ENCODE peak calls at places on chromosomes 4 and X, in eight cellular contexts. U is tibial nerve, A is sigmoid colon, J is HCT116, E is heart left ventricle, D is IMR-90, R is Peyer's patch, G is suprapubic skin. Q is an unnamed sample.

GRCh38 chrX:50495616-50496015 is 25.0 kb upstream of the DGKK start:
- DNase-seq in U (no peak), A (no peak), J (no peak), E (no peak), D (no peak), R (no peak), G (no peak), Q (no peak)

GRCh38 chr4:26088433-26088928 is 174.5 kb downstream of the SMIM20 start:
- DNase-seq in U (peak; percentile 35), A (no peak), J (no peak), E (no peak), D (peak; percentile 78), R (no peak), G (no peak), Q (no peak)

GRCh38 chr4:1379351-1379781 is 26.9 kb downstream of the NKX1-1 start:
- DNase-seq in U (no peak), A (peak; percentile 37), J (no peak), E (no peak), D (no peak), R (no peak), G (no peak), Q (peak; percentile 63)

GRCh38 chr4:7101692-7102515 is 34.0 kb upstream of the GRPEL1 start:
- DNase-seq in U (peak; percentile 57), A (peak; percentile 88), J (peak; percentile 46), E (peak; percentile 70), D (peak; percentile 60), R (peak; percentile 88), G (peak; percentile 84), Q (peak; percentile 90)

GRCh38 chrX:9153299-9153698 is 119.4 kb upstream of the FAM9B start:
- DNase-seq in U (no peak), A (no peak), J (no peak), E (no peak), D (peak; percentile 65), R (no peak), G (no peak), Q (no peak)

GRCh38 chrX:69046996-69047490 is 118.2 kb downstream of the PJA1 start:
- DNase-seq in U (no peak), A (no peak), J (no peak), E (no peak), D (no peak), R (no peak), G (peak; percentile 38), Q (no peak)

GRCh38 chr4:78512357-78512920 is 39.1 kb upstream of the ANXA3 start:
- DNase-seq in U (no peak), A (no peak), J (no peak), E (no peak), D (peak; percentile 10), R (peak; percentile 63), G (no peak), Q (no peak)

GRCh38 chrX:32687379-32687778 is 524.0 kb downstream of the DMD start:
- DNase-seq in U (no peak), A (no peak), J (no peak), E (peak; percentile 6), D (no peak), R (no peak), G (no peak), Q (no peak)

GRCh38 chr4:17313194-17313593 is 198.7 kb downstream of the QDPR start:
- DNase-seq in U (no peak), A (no peak), J (no peak), E (no peak), D (no peak), R (no peak), G (no peak), Q (no peak)

GRCh38 chrX:15812212-15812938 is 22.1 kb downstream of the ZRSR2 start:
- DNase-seq in U (no peak), A (no peak), J (no peak), E (no peak), D (no peak), R (no peak), G (no peak), Q (no peak)
- H3K4me3 ChIP-seq in U (no peak overlapping the region), A (no peak overlapping the region), J (no peak overlapping the region), E (no peak overlapping the region), D (no peak overlapping the region), R (no peak overlapping the region), G (no peak overlapping the region), Q (no peak overlapping the region)

DNA sequence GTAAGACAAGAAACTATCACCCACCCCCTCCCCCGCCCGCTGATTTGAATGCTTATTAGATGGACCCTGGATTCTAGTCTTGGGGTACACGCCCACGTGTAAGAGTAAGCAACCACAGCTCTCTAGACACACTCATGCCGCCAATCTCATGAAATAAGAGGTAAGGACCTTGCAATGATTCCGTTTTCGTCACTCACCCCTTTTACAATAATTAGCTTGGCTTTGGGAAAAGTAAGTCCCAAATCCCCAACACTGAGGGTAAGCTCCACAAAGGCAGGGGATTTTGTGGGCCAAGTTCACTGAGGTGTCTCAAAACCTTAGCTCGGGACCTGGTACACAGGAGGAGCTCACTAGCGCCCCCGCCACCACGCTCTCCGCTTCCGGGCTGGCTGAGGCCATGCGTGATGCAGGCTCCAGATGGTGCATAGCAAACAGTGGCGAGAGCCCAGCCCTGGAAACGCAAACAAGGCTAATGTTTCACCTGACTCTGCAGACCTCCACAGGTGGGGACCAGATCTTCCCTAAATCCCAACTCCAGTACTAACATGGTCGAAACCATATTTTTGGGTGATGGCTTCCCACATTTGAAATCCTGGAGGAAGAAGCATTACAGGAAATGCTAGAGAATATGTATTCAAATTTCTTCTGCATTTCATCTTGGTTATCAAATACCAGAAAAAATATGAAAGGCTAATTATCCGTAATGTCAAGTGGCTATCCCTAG is 4.1 kb downstream of the PLAC8 start:
- DNase-seq in U (peak; percentile 73), A (peak; percentile 87), J (peak; percentile 40), E (peak; percentile 70), D (peak; percentile 64), R (peak; percentile 98), G (peak; percentile 87), Q (peak; percentile 99)
- TF ChIP-seq POLR2A in U (no peak), A (no peak), J (no peak), E (no peak), D (no peak), R (no peak), G (no peak), Q (no peak)

GRCh38 chrX:129787336-129788055 is 7.7 kb downstream of the SASH3 start:
- DNase-seq in U (no peak), A (peak; percentile 54), J (no peak), E (no peak), D (no peak), R (no peak), G (no peak), Q (no peak)

GRCh38 chrX:129790146-129790545 is 10.4 kb downstream of the SASH3 start:
- DNase-seq in U (no peak), A (peak; percentile 8), J (no peak), E (no peak), D (no peak), R (no peak), G (no peak), Q (peak; percentile 16)

GRCh38 chrX:129790808-129791207 is 11.1 kb downstream of the SASH3 start:
- DNase-seq in U (no peak), A (peak; percentile 50), J (no peak), E (no peak), D (no peak), R (no peak), G (no peak), Q (peak; percentile 70)

GRCh38 chrX:129786210-129786651 is 6.5 kb downstream of the SASH3 start:
- DNase-seq in U (no peak), A (no peak), J (no peak), E (no peak), D (no peak), R (peak; percentile 68), G (no peak), Q (no peak)

GRCh38 chrX:129788527-129788926 is 8.8 kb downstream of the SASH3 start:
- DNase-seq in U (no peak), A (peak; percentile 15), J (no peak), E (no peak), D (no peak), R (no peak), G (no peak), Q (peak; percentile 62)
- TF ChIP-seq CTCF in U (no peak), A (no peak), J (no peak), E (no peak), D (no peak), R (no peak), G (no peak), Q (no peak)

GRCh38 chr4:2713337-2713736 is 42.8 kb downstream of the TNIP2 start:
- DNase-seq in U (no peak), A (no peak), J (no peak), E (no peak), D (no peak), R (no peak), G (no peak), Q (no peak)
- H3K4me3 ChIP-seq in U (no peak overlapping the region), A (no peak overlapping the region), J (no peak overlapping the region), E (no peak overlapping the region), D (no peak overlapping the region), R (no peak overlapping the region), G (no peak overlapping the region), Q (no peak overlapping the region)

DNA sequence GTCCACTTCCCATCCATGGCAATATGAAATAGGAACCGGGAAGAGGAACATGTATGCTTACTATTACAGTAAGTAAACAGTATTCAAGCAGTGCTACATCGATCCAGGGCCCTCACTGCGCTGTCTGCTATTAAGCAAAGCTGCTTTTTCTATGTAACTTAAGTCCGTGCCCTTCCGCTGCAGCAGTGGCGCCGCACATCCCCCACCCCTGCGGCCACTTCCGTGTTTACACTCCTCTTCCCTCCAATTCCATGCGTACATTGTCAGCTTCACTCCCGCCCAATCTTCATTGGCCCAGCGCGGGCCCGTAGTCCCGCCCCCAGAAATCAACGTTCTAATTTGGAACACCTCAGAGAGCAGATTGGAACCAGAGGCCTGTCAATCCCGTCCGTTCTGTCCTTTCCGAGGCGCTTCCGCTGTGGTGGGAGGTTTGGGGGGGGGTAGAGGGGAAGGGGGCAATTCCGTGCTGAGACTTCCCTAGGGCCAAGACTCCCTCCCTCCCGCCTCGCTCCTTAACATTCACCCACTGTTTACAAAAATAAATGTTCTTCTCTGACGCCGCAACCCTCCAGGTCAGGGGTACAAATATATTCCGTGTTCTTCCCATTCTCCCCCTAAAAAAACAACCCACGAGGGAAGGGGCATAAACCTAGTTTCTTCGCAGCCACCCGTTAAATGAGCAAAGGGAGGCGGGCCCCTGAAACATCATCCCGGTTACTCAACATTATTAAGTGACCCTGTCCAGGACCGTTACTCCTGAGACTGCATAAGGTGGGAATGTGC is 67.4 kb downstream of the NOCT start:
- DNase-seq in U (peak; percentile 95), A (peak; percentile 97), J (peak; percentile 96), E (peak; percentile 95), D (peak; percentile 97), R (peak; percentile 99), G (peak; percentile 98), Q (peak; percentile 98)
- TF ChIP-seq POLR2A in U (peak; percentile 39), A (peak; percentile 43), J (peak; percentile 49), E (no peak), D (no peak), R (peak; percentile 50), G (no peak), Q (no peak)

DNA sequence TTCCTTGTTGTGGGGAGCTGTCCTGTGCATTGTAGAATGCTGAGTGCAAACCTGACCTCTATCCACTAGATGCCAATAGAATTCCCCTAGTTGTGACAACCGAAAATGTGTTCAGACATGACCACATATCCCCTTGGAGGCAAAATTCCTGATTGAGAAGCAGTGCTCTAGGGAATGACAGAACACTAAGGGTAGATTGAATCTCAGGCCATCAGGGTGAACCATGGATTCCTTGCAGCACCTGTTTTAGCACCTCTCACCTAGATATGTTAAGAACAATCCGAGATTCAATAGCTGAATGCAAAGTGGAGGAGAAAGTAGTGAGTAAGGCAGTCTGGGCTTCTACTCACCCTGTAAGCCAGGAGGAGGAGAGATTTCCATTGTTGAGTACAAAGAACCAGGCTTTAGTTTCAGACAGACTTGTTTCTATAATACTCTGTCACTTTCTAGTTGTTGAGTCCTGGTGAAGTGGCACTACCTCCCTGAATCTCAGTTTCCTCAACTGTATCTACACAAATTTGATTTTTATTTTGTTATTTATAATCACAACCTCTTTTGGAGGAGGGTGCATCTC is 111.0 kb upstream of the RAP2C start:
- DNase-seq in U (no peak), A (no peak), J (no peak), E (no peak), D (no peak), R (no peak), G (no peak), Q (no peak)
- TF ChIP-seq CTCF in U (no peak), A (no peak), J (no peak), E (no peak), D (no peak), R (no peak), G (no peak), Q (no peak)

Q was measured in spleen.